ENCODE peak calls at places on chromosomes 4 and X, in five cellular contexts. K is SK-N-SH, H is HCT116, L is K562, T is HepG2. S is an unnamed sample.

GRCh38 chr4:1171306-1172227 is 816 bp downstream of the SPON2 start:
- DNase-seq in L (no peak), T (no peak), K (peak; percentile 68), H (no peak), S (peak; percentile 16)

GRCh38 chr4:53647547-53647946 is 56.3 kb upstream of the LNX1 start:
- DNase-seq in K (no peak), L (no peak), H (no peak), T (no peak), S (no peak)

GRCh38 chr4:147638365-147638764 is 21.2 kb downstream of the TMEM184C start:
- DNase-seq in L (no peak), T (no peak), H (no peak), K (no peak), S (no peak)

GRCh38 chrX:154002215-154002719 is 17.4 kb downstream of the IRAK1 start:
- DNase-seq in L (peak; percentile 79), T (no peak), H (no peak), K (no peak), S (no peak)

GRCh38 chr4:184826315-184827266 is 823 bp upstream of the ACSL1 start:
- DNase-seq in T (no peak), K (no peak), H (no peak), L (peak; percentile 46), S (no peak)

GRCh38 chrX:130702867-130703707 is 199.9 kb downstream of the ENOX2 start:
- DNase-seq in L (no peak), H (no peak), T (peak; percentile 9), K (no peak), S (no peak)

GRCh38 chr4:132759199-132759780 is 389.8 kb upstream of the PCDH10 start:
- DNase-seq in K (no peak), T (no peak), L (no peak), H (no peak), S (no peak)

GRCh38 chrX:112746812-112747630 is 67.3 kb upstream of the LHFPL1 start:
- DNase-seq in L (no peak), H (no peak), K (no peak), T (no peak), S (no peak)

GRCh38 chr4:153181293-153182080 is 22.8 kb upstream of the TRIM2 start:
- DNase-seq in L (no peak), T (no peak), H (no peak), K (no peak), S (no peak)

GRCh38 chr4:101366331-101366730 is 19.0 kb upstream of the PPP3CA start:
- DNase-seq in L (no peak), H (no peak), T (no peak), K (no peak), S (no peak)

GRCh38 chrX:68440940-68441339 is 7.6 kb upstream of the OPHN1 start:
- DNase-seq in K (peak; percentile 42), L (peak; percentile 20), T (peak; percentile 12), H (no peak), S (no peak)

GRCh38 chr4:184968784-184969201 is 49.5 kb upstream of the HELT start:
- DNase-seq in K (no peak), H (no peak), T (no peak), L (no peak), S (no peak)

GRCh38 chrX:12058087-12058486 is 80.2 kb upstream of the FRMPD4 start:
- DNase-seq in L (no peak), T (no peak), K (no peak), H (no peak), S (no peak)

GRCh38 chrX:82757614-82758013 is 750.5 kb upstream of the POU3F4 start:
- DNase-seq in H (no peak), T (no peak), K (no peak), L (no peak), S (no peak)

GRCh38 chr4:104491396-104491821 is 3.3 kb downstream of the CXXC4 start:
- DNase-seq in L (peak; percentile 44), T (no peak), K (peak; percentile 75), H (no peak), S (no peak)

GRCh38 chr4:104501290-104501689 is 6.6 kb upstream of the CXXC4 start:
- DNase-seq in L (no peak), K (no peak), H (no peak), T (no peak), S (no peak)

GRCh38 chrX:41596586-41596985 is 92.2 kb upstream of the GPR34 start:
- DNase-seq in H (no peak), T (no peak), K (no peak), L (no peak), S (no peak)

GRCh38 chr4:163681208-163681821 is 186.8 kb downstream of the TMA16 start:
- DNase-seq in L (peak; percentile 26), T (peak; percentile 35), K (peak; percentile 48), H (peak; percentile 38), S (peak; percentile 33)

GRCh38 chrX:65524139-65524538 is 10.4 kb downstream of the LAS1L start:
- DNase-seq in K (no peak), L (no peak), T (no peak), H (no peak), S (no peak)

GRCh38 chr4:8542776-8543525 is 37.2 kb upstream of the GPR78 start:
- DNase-seq in T (no peak), L (no peak), H (no peak), K (no peak), S (no peak)

GRCh38 chrX:129723511-129723910 is 15.3 kb upstream of the XPNPEP2 start:
- DNase-seq in L (no peak), K (no peak), H (no peak), T (no peak), S (no peak)

GRCh38 chrX:106000203-106000602 is 38.3 kb downstream of the SERPINA7 start:
- DNase-seq in T (no peak), H (no peak), K (no peak), L (no peak), S (no peak)

GRCh38 chrX:125627676-125628075 is 308.0 kb downstream of the TEX13C start:
- DNase-seq in T (no peak), L (no peak), H (no peak), K (no peak), S (no peak)

GRCh38 chrX:29397506-29397905 is 810.3 kb downstream of the IL1RAPL1 start:
- DNase-seq in L (no peak), K (no peak), H (no peak), T (no peak), S (no peak)

GRCh38 chrX:41167888-41168287 is 82.6 kb downstream of the USP9X start:
- DNase-seq in K (no peak), H (no peak), L (no peak), T (no peak), S (no peak)

GRCh38 chr4:11505225-11505971 is 76.7 kb upstream of the HS3ST1 start:
- DNase-seq in K (no peak), T (no peak), H (peak; percentile 99), L (no peak), S (no peak)

GRCh38 chr4:10054571-10055041 is 33.3 kb upstream of the SLC2A9 start:
- DNase-seq in T (peak; percentile 48), L (no peak), H (no peak), K (no peak), S (no peak)

GRCh38 chr4:155402941-155403340 is 26.2 kb upstream of the MAP9 start:
- DNase-seq in K (no peak), L (no peak), H (no peak), T (no peak), S (no peak)
- TF ChIP-seq YY1 in K (no peak), L (no peak), H (no peak), T (no peak), S (no peak)

GRCh38 chrX:133973704-133974103 is 11.7 kb downstream of the GPC3 start:
- DNase-seq in L (no peak), H (no peak), T (no peak), K (no peak), S (no peak)

GRCh38 chrX:133970021-133970550 is 15.3 kb downstream of the GPC3 start:
- DNase-seq in L (no peak), K (no peak), H (no peak), T (no peak), S (no peak)

GRCh38 chrX:133969191-133969590 is 16.2 kb downstream of the GPC3 start:
- DNase-seq in K (no peak), T (no peak), H (no peak), L (no peak), S (no peak)

GRCh38 chrX:133972916-133973315 is 12.5 kb downstream of the GPC3 start:
- DNase-seq in H (no peak), L (no peak), K (no peak), T (no peak), S (no peak)

DNA sequence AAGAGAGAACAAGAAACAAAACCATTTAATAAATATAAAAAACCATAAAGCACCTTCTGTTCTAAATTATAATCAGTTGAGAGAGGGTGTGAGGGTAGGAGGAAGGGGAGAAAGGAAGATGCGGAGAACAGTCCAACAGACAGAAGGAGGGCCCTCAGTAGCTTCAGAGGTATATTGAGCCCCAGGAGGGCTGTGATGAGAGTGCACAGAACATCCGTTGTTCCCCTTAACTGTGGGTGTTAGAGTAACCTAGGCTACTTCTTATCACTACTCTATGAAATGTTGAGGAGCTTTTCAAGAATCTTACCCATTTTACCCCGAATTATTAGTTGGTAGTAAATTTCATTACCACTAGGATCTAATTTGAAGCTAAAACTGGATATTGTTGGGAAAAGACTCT is 13.8 kb downstream of the GPC3 start:
- DNase-seq in T (no peak), L (no peak), K (no peak), H (no peak), S (no peak)
- H3K4me1 ChIP-seq in T (peaks cover 96% of the 10 kb centered on the region), L (no peaks in the 10 kb centered on the region), K (no peaks in the 10 kb centered on the region), H (no peaks in the 10 kb centered on the region), S (no peaks in the 10 kb centered on the region)

DNA sequence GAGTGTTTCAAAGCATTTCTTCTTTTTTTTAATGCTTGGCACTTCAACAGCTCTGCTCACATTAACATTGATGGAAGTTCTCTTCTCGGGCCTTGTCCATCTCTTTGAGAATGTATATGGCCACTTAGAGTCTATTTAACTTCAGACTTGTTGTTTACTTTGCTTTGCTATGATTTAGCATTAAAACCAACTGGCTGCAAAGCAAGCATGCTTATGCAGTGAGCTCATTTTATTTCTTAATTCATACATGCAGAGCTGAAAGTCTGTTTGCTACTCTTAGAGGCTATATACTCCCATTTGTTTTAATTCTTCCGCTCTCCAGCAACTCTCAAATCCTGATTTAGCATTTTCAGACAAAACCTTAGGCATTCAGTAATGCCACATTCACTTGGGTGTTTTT is 107.6 kb upstream of the PACRGL start:
- DNase-seq in L (no peak), K (no peak), H (no peak), T (no peak), S (no peak)
- TF ChIP-seq YY1 in L (no peak), K (no peak), H (no peak), T (no peak), S (no peak)

GRCh38 chrX:440636-441035 is 53.9 kb upstream of the PPP2R3B start:
- DNase-seq in K (no peak), T (no peak), L (no peak), H (no peak), S (no peak)
- H3K4me1 ChIP-seq in K (no peaks in the 10 kb centered on the region), T (no peaks in the 10 kb centered on the region), L (no peaks in the 10 kb centered on the region), H (no peaks in the 10 kb centered on the region), S (peaks cover 3% of the 10 kb centered on the region)

GRCh38 chr4:169361741-169362140 is 91.0 kb upstream of the SH3RF1 start:
- DNase-seq in T (no peak), L (no peak), K (no peak), H (no peak), S (no peak)
- TF ChIP-seq YY1 in T (no peak), L (no peak), K (no peak), H (no peak), S (no peak)

S was measured in NT2/D1.